ENCODE peak calls at places on chromosomes 13 and 19, in six cellular contexts. H is keratinocyte, G is AG04450, W is spleen, X is HFF-Myc, I is AG10803. O is an unnamed sample.

GRCh38 chr19:6593651-6594416 is 2.9 kb upstream of the CD70 start:
- DNase-seq in H (no peak), G (no peak), W (no peak), X (no peak), I (no peak), O (no peak)

GRCh38 chr13:28819046-28819747 is 942 bp upstream of the MTUS2 start:
- DNase-seq in H (no peak), G (no peak), W (no peak), X (no peak), I (peak), O (no peak)

GRCh38 chr13:63625869-63626268 is 2210.2 kb upstream of the PCDH20 start:
- DNase-seq in H (no peak), G (no peak), W (no peak), X (no peak), I (no peak), O (no peak)

GRCh38 chr13:75749407-75749806 is 113.3 kb downstream of the LMO7 start:
- DNase-seq in H (no peak), G (no peak), W (no peak), X (no peak), I (peak), O (no peak)

GRCh38 chr19:48636859-48637448 is at the start of gene DBP:
- DNase-seq in H (no peak), G (no peak), W (peak), X (no peak), I (no peak), O (no peak)

GRCh38 chr19:43078311-43078710 is 4.2 kb downstream of the PSG2 start:
- DNase-seq in H (peak), G (peak), W (no peak), X (no peak), I (peak), O (no peak)

GRCh38 chr13:60265566-60265965 is 101.8 kb upstream of the DIAPH3 start:
- DNase-seq in H (no peak), G (no peak), W (no peak), X (no peak), I (no peak), O (no peak)

GRCh38 chr19:55581145-55581827 is 638 bp upstream of the ZNF579 start:
- DNase-seq in H (no peak), G (no peak), W (no peak), X (no peak), I (no peak), O (no peak)

GRCh38 chr19:48518207-48518606 is 6.6 kb upstream of the LMTK3 start:
- DNase-seq in H (no peak), G (no peak), W (no peak), X (no peak), I (no peak), O (no peak)

GRCh38 chr13:27283906-27284523 is 13.4 kb downstream of the RASL11A start:
- DNase-seq in H (no peak), G (no peak), W (no peak), X (no peak), I (peak), O (no peak)

GRCh38 chr13:61255035-61255796 is 160.4 kb downstream of the PCDH20 start:
- DNase-seq in H (no peak), G (no peak), W (no peak), X (no peak), I (no peak), O (peak)

GRCh38 chr13:76856141-76856571 is 30.0 kb downstream of the KCTD12 start:
- DNase-seq in H (peak), G (no peak), W (no peak), X (peak), I (peak), O (peak)

GRCh38 chr19:53101518-53101917 is 1.7 kb downstream of the ZNF160 start:
- DNase-seq in H (no peak), G (no peak), W (no peak), X (no peak), I (no peak), O (peak)

GRCh38 chr19:32037998-32038732 is 307.2 kb upstream of the ZNF507 start:
- DNase-seq in H (no peak), G (no peak), W (no peak), X (no peak), I (no peak), O (no peak)

GRCh38 chr13:102845630-102846260 is at the start of gene ERCC5:
- DNase-seq in H (peak), G (peak), W (peak), X (peak), I (peak), O (peak)

GRCh38 chr13:41284512-41285288 is 21.3 kb upstream of the MTRF1 start:
- DNase-seq in H (peak), G (peak), W (no peak), X (no peak), I (peak), O (no peak)

GRCh38 chr19:56917998-56918397 is 77.5 kb upstream of the PEG3 start:
- DNase-seq in H (no peak), G (no peak), W (no peak), X (no peak), I (no peak), O (no peak)

DNA sequence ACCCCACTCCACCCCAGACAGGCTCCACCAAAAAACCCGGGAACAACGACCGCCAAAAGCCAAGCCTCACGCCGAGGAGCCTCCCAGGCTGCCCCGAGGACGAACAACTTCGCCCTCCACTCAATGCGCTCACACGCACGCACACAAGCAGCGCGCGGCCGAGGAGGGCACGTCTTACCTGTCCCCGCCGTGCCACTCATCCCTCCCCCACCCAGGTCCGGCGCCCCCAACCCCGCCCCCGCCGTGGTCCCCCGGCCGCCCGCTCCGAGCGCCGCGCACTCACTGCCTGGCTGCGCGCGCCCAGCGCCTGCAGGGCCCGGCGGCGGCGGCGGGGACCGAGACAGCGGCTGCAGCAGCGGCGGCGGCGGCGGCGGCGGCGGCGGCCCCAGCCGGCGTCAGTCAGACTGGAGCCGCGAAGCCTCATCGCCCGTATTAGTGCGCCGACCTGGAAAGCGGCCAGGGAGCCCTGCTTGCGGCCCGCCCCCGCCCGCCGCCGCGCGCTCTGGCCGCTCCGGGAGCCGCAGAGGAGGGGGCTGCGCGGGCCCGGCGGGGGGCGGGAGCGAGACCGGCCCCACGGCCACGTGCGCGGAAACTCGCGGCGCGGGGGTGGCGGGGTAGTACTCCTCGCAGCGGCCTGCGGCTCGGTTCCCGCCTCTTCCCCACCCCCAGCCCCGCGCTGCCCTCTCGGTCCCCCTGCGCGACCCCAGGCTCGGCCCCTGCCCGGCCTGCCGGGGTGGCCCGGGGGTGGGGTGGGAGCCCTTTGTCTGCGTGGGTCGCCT is at the start of gene SMAD9:
- DNase-seq in H (no peak), G (no peak), W (no peak), X (no peak), I (peak), O (no peak)
- H3K4me3 ChIP-seq in H (peak), G (peak), W (peak), X (peak), I (peak), O (peak)

DNA sequence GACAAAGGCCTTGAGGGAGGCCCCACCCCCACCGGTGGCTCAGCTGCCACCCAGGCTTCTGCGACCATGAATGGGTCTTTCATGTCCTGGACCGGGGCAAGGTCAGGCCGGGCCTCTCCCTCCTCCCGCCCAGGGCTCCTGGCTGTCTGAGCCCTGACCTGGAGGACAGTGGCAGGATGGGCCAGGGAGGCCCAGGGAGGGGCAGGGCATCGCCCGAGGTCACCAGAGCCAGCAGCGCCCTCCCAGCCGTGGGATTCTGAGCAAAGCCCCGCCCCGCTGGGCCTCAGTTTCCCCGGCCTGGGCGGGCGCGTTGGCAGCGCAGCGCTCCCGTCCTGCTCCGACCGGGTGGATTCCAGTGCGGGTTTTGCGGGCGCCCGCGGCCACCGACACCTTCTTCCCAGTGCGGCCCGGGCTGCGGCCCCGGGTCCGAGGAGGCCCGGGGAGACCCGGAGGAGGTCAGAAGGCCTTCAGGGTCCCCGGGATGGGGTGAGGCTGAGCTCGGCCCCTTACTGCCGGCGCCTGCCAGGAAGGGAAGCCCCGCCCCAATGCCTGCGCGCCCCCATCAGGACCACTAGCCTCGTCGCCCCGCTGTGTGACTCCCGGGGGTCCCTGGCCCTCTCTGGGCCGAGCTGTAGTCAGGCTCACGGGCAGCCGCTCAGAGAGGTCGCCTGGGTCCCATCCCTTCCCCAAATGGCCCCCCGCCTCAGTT is 24.6 kb upstream of the SEMA6B start:
- DNase-seq in H (no peak), G (no peak), W (peak), X (no peak), I (peak), O (peak)
- H3K4me3 ChIP-seq in H (peak), G (peak), W (peak), X (peak), I (peak), O (peak)

DNA sequence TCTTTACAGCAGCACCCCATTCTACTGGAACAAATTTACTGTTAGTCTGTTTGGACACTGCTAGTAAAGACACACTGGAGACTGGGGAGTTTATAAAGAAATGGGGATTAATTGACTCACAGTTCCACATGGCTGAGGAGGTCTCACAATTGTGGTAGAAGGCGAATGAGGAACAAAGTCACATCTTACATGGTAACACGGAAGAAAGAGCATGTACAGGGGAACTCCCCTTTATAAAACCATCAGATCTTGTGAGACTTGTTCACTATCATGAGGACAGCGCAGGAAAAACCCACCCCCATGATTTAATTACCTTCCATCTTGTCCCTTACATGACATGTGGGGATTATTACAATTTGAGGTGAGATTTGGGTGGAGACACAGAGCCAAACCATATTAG is 1204.2 kb downstream of the SLITRK1 start:
- DNase-seq in H (no peak), G (no peak), W (no peak), X (no peak), I (no peak), O (no peak)
- H3K4me3 ChIP-seq in H (no peak), G (no peak), W (no peak), X (no peak), I (no peak), O (no peak)

DNA sequence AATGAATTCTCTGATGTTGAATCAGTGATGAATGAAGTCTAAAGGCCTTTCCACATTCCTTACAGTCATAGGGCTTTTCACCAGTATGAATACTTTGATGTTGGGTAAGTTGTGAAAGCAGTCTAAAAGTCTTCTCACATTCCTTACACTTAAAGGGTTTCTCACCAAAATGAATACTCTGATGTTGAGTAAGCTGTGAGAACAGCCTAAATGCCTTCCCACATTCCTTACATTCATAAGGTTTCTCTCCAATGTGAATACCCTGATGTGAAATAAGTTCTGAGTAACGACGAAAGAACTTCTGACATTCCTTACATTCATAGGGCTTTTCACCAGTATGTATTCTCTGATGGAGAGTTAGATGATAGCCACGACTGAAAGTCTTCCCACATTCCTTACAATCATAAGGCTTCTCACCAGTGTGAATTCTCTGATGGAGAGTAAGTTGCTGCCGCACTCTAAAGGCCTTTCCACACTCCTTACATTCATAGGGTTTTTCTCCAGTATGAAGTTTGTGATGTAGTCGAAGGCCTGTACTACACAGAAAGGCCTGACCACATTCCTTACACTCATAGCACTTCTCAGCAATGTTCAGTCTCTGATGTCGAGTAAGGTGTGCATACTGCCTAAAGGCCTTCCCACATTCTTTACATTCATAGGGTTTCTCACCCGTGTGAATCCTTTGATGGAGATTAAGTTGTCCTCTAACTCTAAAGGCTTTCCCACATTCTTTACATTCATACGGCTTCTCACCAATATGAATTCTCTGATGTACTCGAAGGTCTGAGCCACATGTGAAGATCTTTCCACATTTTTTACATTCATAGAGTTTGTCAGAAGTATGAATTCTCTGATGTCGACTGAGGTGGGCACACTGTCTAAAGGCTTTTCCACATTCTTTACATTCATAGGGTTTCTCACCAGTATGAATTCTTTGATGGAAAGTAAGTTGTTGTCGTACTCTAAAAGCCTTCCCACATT is 19.9 kb downstream of the ZFP30 start:
- DNase-seq in H (no peak), G (no peak), W (no peak), X (no peak), I (no peak), O (no peak)
- H3K4me3 ChIP-seq in H (no peak), G (no peak), W (peak), X (no peak), I (no peak), O (no peak)

GRCh38 chr19:33266971-33267484 is 35.3 kb downstream of the CEBPA start:
- DNase-seq in H (no peak), G (no peak), W (peak), X (no peak), I (no peak), O (no peak)

GRCh38 chr19:33264881-33265445 is 37.4 kb downstream of the CEBPA start:
- DNase-seq in H (no peak), G (no peak), W (peak), X (no peak), I (no peak), O (no peak)

GRCh38 chr19:33260628-33261418 is 35.2 kb upstream of the SLC7A10 start:
- DNase-seq in H (no peak), G (no peak), W (peak), X (no peak), I (no peak), O (peak)

GRCh38 chr19:33261511-33262192 is 36.0 kb upstream of the SLC7A10 start:
- DNase-seq in H (no peak), G (no peak), W (no peak), X (no peak), I (no peak), O (no peak)

DNA sequence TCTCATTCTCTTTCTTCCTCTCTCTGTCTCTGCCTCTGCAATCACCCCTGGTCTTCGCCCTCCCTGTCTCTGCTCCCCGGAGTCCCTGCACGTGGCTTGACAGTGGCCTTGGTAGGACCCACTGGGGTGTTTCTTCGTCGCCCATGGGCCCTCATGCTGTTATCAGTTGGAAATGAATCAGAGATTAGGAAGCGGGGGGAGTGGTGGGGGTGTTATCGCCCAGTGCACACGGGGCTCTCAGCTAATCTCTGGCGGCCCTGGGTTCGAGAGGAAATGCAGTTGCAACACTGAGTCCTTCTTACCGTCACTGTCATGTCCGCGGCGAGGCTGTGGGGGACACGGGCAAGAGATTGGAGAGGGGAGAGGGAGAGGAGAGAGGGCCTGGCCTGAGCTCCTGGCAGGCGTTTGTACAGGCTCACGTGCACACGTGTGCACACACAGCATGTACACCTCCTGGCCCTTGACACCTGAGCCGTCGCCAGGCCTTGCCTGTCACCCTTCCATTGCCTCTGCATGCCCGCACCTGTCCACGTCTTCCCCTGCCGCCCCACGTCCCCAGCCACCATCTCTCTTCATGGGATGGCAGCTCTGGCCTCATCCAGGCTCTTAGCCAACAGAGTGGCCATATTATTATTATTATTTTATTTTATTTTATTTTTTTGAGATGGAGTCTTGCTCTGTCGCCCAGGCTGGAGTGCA is 37.8 kb upstream of the SLC7A10 start:
- DNase-seq in H (no peak), G (no peak), W (no peak), X (no peak), I (no peak), O (no peak)
- H3K4me3 ChIP-seq in H (no peak), G (no peak), W (no peak), X (no peak), I (no peak), O (no peak)

GRCh38 chr13:113412440-113412839 is 40.8 kb downstream of the ADPRHL1 start:
- DNase-seq in H (no peak), G (no peak), W (no peak), X (no peak), I (no peak), O (no peak)
- H3K4me3 ChIP-seq in H (no peak), G (no peak), W (no peak), X (no peak), I (no peak), O (no peak)

GRCh38 chr19:35546532-35546931 is 1.1 kb downstream of the TMEM147 start:
- DNase-seq in H (no peak), G (no peak), W (no peak), X (no peak), I (no peak), O (no peak)

GRCh38 chr19:35552534-35553384 is 7.3 kb downstream of the TMEM147 start:
- DNase-seq in H (no peak), G (no peak), W (no peak), X (no peak), I (no peak), O (no peak)

GRCh38 chr19:35549174-35549788 is 3.9 kb downstream of the TMEM147 start:
- DNase-seq in H (no peak), G (no peak), W (no peak), X (no peak), I (peak), O (peak)

GRCh38 chr19:35551091-35551810 is 5.8 kb downstream of the TMEM147 start:
- DNase-seq in H (no peak), G (no peak), W (no peak), X (no peak), I (no peak), O (no peak)

DNA sequence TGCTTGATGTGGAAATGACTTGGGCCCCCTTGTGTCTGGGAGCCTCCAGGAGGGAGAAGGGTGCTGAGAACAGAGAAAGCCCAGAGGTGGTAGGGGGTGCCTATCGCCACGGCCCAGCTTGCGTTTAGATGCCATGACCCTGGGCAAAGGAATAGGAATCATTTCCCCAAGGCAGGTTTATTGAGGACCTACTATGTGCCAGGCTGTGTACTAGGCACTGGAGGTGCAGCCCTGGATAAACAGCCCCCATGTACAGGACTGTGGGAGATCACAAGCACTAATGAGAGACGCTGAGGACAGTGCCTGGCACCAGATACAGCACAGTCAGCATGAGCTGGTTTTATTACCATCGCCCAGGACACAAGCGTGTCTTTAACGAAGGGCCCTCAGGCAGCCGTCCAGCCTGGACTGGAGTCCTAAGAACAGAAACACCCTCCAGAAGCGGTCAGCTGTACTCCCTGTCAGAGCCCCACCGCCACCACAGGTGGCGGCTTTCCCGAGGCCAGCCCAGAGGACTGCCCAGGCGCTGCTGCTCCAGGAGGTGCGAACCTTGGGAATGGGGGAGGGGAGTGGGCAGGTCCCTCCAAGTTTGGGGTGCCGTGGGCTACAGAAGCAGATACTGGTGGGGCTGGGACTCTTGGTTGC is 4.6 kb downstream of the TMEM147 start:
- DNase-seq in H (no peak), G (no peak), W (no peak), X (no peak), I (no peak), O (no peak)
- H3K4me3 ChIP-seq in H (no peak), G (no peak), W (no peak), X (no peak), I (no peak), O (no peak)

O was measured in Jurkat, Clone E6-1.